ENCODE peak calls at places on chromosomes 3 and 15, in seven cellular contexts. One of them, this sample, is unnamed. For H3K4me1, the result is how much of the 10 kb centered on the place peaks cover.

GRCh38 chr15:88440021-88440420 is 27.2 kb downstream of the MRPL46 start:
- DNase-seq in HCT116: no peak
- DNase-seq in heart left ventricle: no peak
- DNase-seq in colonic mucosa: no peak
- DNase-seq in MM.1S: no peak
- DNase-seq in stomach: no peak
- DNase-seq in tibial nerve: no peak
- DNase-seq in this sample: no peak

GRCh38 chr15:55742927-55743614 is at the start of gene PRTG:
- DNase-seq in HCT116: no peak
- DNase-seq in heart left ventricle: peak
- DNase-seq in colonic mucosa: peak
- DNase-seq in MM.1S: no peak
- DNase-seq in stomach: peak
- DNase-seq in tibial nerve: peak
- DNase-seq in this sample: no peak

GRCh38 chr15:90619939-90620338 is 90.2 kb downstream of the CRTC3 start:
- DNase-seq in HCT116: no peak
- DNase-seq in heart left ventricle: no peak
- DNase-seq in colonic mucosa: no peak
- DNase-seq in MM.1S: no peak
- DNase-seq in stomach: no peak
- DNase-seq in tibial nerve: no peak
- DNase-seq in this sample: no peak

GRCh38 chr15:61186905-61187865 is 41.9 kb downstream of the RORA start:
- DNase-seq in HCT116: no peak
- DNase-seq in heart left ventricle: peak
- DNase-seq in colonic mucosa: no peak
- DNase-seq in MM.1S: no peak
- DNase-seq in stomach: no peak
- DNase-seq in tibial nerve: peak
- DNase-seq in this sample: no peak

GRCh38 chr15:39157902-39158301 is 423.0 kb upstream of the THBS1 start:
- DNase-seq in HCT116: no peak
- DNase-seq in heart left ventricle: no peak
- DNase-seq in colonic mucosa: no peak
- DNase-seq in MM.1S: no peak
- DNase-seq in stomach: no peak
- DNase-seq in tibial nerve: no peak
- DNase-seq in this sample: no peak

GRCh38 chr3:99960941-99961340 is 143.3 kb downstream of the CMSS1 start:
- DNase-seq in HCT116: no peak
- DNase-seq in heart left ventricle: no peak
- DNase-seq in colonic mucosa: no peak
- DNase-seq in MM.1S: no peak
- DNase-seq in stomach: no peak
- DNase-seq in tibial nerve: no peak
- DNase-seq in this sample: no peak

GRCh38 chr15:81642451-81642990 is 268.5 kb upstream of the TMC3 start:
- DNase-seq in HCT116: no peak
- DNase-seq in heart left ventricle: no peak
- DNase-seq in colonic mucosa: no peak
- DNase-seq in MM.1S: peak
- DNase-seq in stomach: no peak
- DNase-seq in tibial nerve: no peak
- DNase-seq in this sample: no peak

GRCh38 chr3:196969660-196970546 is 1.3 kb upstream of the PIGZ start:
- DNase-seq in HCT116: no peak
- DNase-seq in heart left ventricle: peak
- DNase-seq in colonic mucosa: peak
- DNase-seq in MM.1S: peak
- DNase-seq in stomach: peak
- DNase-seq in tibial nerve: no peak
- DNase-seq in this sample: peak

GRCh38 chr3:166114448-166114847 is 277.2 kb upstream of the BCHE start:
- DNase-seq in HCT116: no peak
- DNase-seq in heart left ventricle: no peak
- DNase-seq in colonic mucosa: no peak
- DNase-seq in MM.1S: no peak
- DNase-seq in stomach: no peak
- DNase-seq in tibial nerve: no peak
- DNase-seq in this sample: no peak

GRCh38 chr15:42063122-42063848 is 31.1 kb downstream of the PLA2G4D start:
- DNase-seq in HCT116: no peak
- DNase-seq in heart left ventricle: no peak
- DNase-seq in colonic mucosa: peak
- DNase-seq in MM.1S: no peak
- DNase-seq in stomach: no peak
- DNase-seq in tibial nerve: no peak
- DNase-seq in this sample: no peak

GRCh38 chr15:32877620-32878019 is 159.8 kb downstream of the GREM1 start:
- DNase-seq in HCT116: no peak
- DNase-seq in heart left ventricle: no peak
- DNase-seq in colonic mucosa: no peak
- DNase-seq in MM.1S: no peak
- DNase-seq in stomach: no peak
- DNase-seq in tibial nerve: no peak
- DNase-seq in this sample: no peak

GRCh38 chr3:182795383-182795782 is 2.1 kb downstream of the ATP11B start:
- DNase-seq in HCT116: no peak
- DNase-seq in heart left ventricle: no peak
- DNase-seq in colonic mucosa: peak
- DNase-seq in MM.1S: peak
- DNase-seq in stomach: no peak
- DNase-seq in tibial nerve: no peak
- DNase-seq in this sample: peak

GRCh38 chr3:126345231-126345630 is 12.0 kb downstream of the KLF15 start:
- DNase-seq in HCT116: no peak
- DNase-seq in heart left ventricle: no peak
- DNase-seq in colonic mucosa: no peak
- DNase-seq in MM.1S: no peak
- DNase-seq in stomach: no peak
- DNase-seq in tibial nerve: no peak
- DNase-seq in this sample: no peak

GRCh38 chr3:126344380-126345041 is 12.7 kb downstream of the KLF15 start:
- DNase-seq in HCT116: no peak
- DNase-seq in heart left ventricle: peak
- DNase-seq in colonic mucosa: peak
- DNase-seq in MM.1S: no peak
- DNase-seq in stomach: peak
- DNase-seq in tibial nerve: no peak
- DNase-seq in this sample: no peak

GRCh38 chr3:126342991-126343661 is 14.1 kb downstream of the KLF15 start:
- DNase-seq in HCT116: no peak
- DNase-seq in heart left ventricle: peak
- DNase-seq in colonic mucosa: peak
- DNase-seq in MM.1S: no peak
- DNase-seq in stomach: peak
- DNase-seq in tibial nerve: no peak
- DNase-seq in this sample: no peak

GRCh38 chr3:126342211-126342610 is 15.0 kb downstream of the KLF15 start:
- DNase-seq in HCT116: no peak
- DNase-seq in heart left ventricle: peak
- DNase-seq in colonic mucosa: no peak
- DNase-seq in MM.1S: no peak
- DNase-seq in stomach: no peak
- DNase-seq in tibial nerve: no peak
- DNase-seq in this sample: no peak

GRCh38 chr3:126343675-126344074 is 13.5 kb downstream of the KLF15 start:
- DNase-seq in HCT116: no peak
- DNase-seq in heart left ventricle: peak
- DNase-seq in colonic mucosa: no peak
- DNase-seq in MM.1S: no peak
- DNase-seq in stomach: no peak
- DNase-seq in tibial nerve: no peak
- DNase-seq in this sample: no peak
- H3K4me1 ChIP-seq in HCT116: under half
- H3K4me1 ChIP-seq in heart left ventricle: under half
- H3K4me1 ChIP-seq in colonic mucosa: under half
- H3K4me1 ChIP-seq in MM.1S: under half
- H3K4me1 ChIP-seq in stomach: under half
- H3K4me1 ChIP-seq in tibial nerve: under half
- H3K4me1 ChIP-seq in this sample: under half

DNA sequence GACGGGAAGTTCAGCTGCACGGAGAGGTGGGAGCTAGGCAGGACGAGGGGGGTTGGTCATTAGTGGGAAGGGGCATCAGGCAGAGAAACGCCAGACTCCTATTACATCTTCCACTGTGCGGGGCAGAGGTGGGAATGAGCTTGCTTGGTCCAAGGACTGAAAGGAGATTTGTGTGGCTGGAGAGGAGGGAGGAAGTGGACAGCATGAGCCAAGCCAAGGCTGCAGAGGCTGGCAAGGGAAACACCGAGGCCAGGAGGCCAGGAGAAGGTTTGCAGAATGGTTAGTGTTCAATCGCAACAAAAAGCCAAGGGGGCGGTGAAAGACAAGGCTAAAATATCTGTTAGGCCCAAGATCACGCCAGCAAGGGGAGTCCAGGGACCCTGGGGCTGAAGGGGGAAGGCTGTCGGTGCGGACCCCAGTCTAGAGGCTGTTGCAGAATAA is 75.9 kb downstream of the CPN2 start:
- DNase-seq in HCT116: no peak
- DNase-seq in heart left ventricle: no peak
- DNase-seq in colonic mucosa: no peak
- DNase-seq in MM.1S: no peak
- DNase-seq in stomach: no peak
- DNase-seq in tibial nerve: no peak
- DNase-seq in this sample: no peak
- H3K4me1 ChIP-seq in HCT116: half or more
- H3K4me1 ChIP-seq in heart left ventricle: half or more
- H3K4me1 ChIP-seq in colonic mucosa: under half
- H3K4me1 ChIP-seq in MM.1S: under half
- H3K4me1 ChIP-seq in stomach: half or more
- H3K4me1 ChIP-seq in tibial nerve: under half
- H3K4me1 ChIP-seq in this sample: under half

GRCh38 chr15:100765458-100766224 is 114.0 kb upstream of the ALDH1A3 start:
- DNase-seq in HCT116: no peak
- DNase-seq in heart left ventricle: no peak
- DNase-seq in colonic mucosa: no peak
- DNase-seq in MM.1S: no peak
- DNase-seq in stomach: no peak
- DNase-seq in tibial nerve: no peak
- DNase-seq in this sample: no peak
- H3K4me1 ChIP-seq in HCT116: under half
- H3K4me1 ChIP-seq in heart left ventricle: under half
- H3K4me1 ChIP-seq in colonic mucosa: under half
- H3K4me1 ChIP-seq in MM.1S: under half
- H3K4me1 ChIP-seq in stomach: under half
- H3K4me1 ChIP-seq in tibial nerve: under half
- H3K4me1 ChIP-seq in this sample: under half

GRCh38 chr3:147705626-147706025 is 296.5 kb downstream of the ZIC1 start:
- DNase-seq in HCT116: no peak
- DNase-seq in heart left ventricle: no peak
- DNase-seq in colonic mucosa: no peak
- DNase-seq in MM.1S: no peak
- DNase-seq in stomach: no peak
- DNase-seq in tibial nerve: no peak
- DNase-seq in this sample: no peak
- H3K4me1 ChIP-seq in HCT116: under half
- H3K4me1 ChIP-seq in heart left ventricle: under half
- H3K4me1 ChIP-seq in colonic mucosa: under half
- H3K4me1 ChIP-seq in MM.1S: under half
- H3K4me1 ChIP-seq in stomach: under half
- H3K4me1 ChIP-seq in tibial nerve: under half
- H3K4me1 ChIP-seq in this sample: under half

GRCh38 chr15:72481015-72481659 is 7.0 kb downstream of the ARIH1 start:
- DNase-seq in HCT116: no peak
- DNase-seq in heart left ventricle: no peak
- DNase-seq in colonic mucosa: no peak
- DNase-seq in MM.1S: no peak
- DNase-seq in stomach: no peak
- DNase-seq in tibial nerve: no peak
- DNase-seq in this sample: no peak

GRCh38 chr15:72487070-72487797 is 13.1 kb downstream of the ARIH1 start:
- DNase-seq in HCT116: no peak
- DNase-seq in heart left ventricle: no peak
- DNase-seq in colonic mucosa: no peak
- DNase-seq in MM.1S: no peak
- DNase-seq in stomach: no peak
- DNase-seq in tibial nerve: no peak
- DNase-seq in this sample: no peak

GRCh38 chr15:72483279-72483678 is 9.1 kb downstream of the ARIH1 start:
- DNase-seq in HCT116: no peak
- DNase-seq in heart left ventricle: no peak
- DNase-seq in colonic mucosa: no peak
- DNase-seq in MM.1S: no peak
- DNase-seq in stomach: no peak
- DNase-seq in tibial nerve: no peak
- DNase-seq in this sample: no peak

GRCh38 chr15:72486144-72486543 is 12.0 kb downstream of the ARIH1 start:
- DNase-seq in HCT116: no peak
- DNase-seq in heart left ventricle: no peak
- DNase-seq in colonic mucosa: no peak
- DNase-seq in MM.1S: no peak
- DNase-seq in stomach: no peak
- DNase-seq in tibial nerve: no peak
- DNase-seq in this sample: no peak

GRCh38 chr15:72482275-72482674 is 8.1 kb downstream of the ARIH1 start:
- DNase-seq in HCT116: no peak
- DNase-seq in heart left ventricle: no peak
- DNase-seq in colonic mucosa: no peak
- DNase-seq in MM.1S: no peak
- DNase-seq in stomach: no peak
- DNase-seq in tibial nerve: no peak
- DNase-seq in this sample: no peak
- H3K4me1 ChIP-seq in HCT116: under half
- H3K4me1 ChIP-seq in heart left ventricle: half or more
- H3K4me1 ChIP-seq in colonic mucosa: under half
- H3K4me1 ChIP-seq in MM.1S: under half
- H3K4me1 ChIP-seq in stomach: half or more
- H3K4me1 ChIP-seq in tibial nerve: under half
- H3K4me1 ChIP-seq in this sample: half or more

GRCh38 chr3:41223078-41223477 is 23.8 kb downstream of the CTNNB1 start:
- DNase-seq in HCT116: no peak
- DNase-seq in heart left ventricle: no peak
- DNase-seq in colonic mucosa: no peak
- DNase-seq in MM.1S: no peak
- DNase-seq in stomach: no peak
- DNase-seq in tibial nerve: no peak
- DNase-seq in this sample: no peak
- H3K4me1 ChIP-seq in HCT116: under half
- H3K4me1 ChIP-seq in heart left ventricle: half or more
- H3K4me1 ChIP-seq in colonic mucosa: under half
- H3K4me1 ChIP-seq in MM.1S: under half
- H3K4me1 ChIP-seq in stomach: half or more
- H3K4me1 ChIP-seq in tibial nerve: under half
- H3K4me1 ChIP-seq in this sample: under half

GRCh38 chr3:72095521-72095920 is 310.6 kb upstream of the PROK2 start:
- DNase-seq in HCT116: no peak
- DNase-seq in heart left ventricle: no peak
- DNase-seq in colonic mucosa: no peak
- DNase-seq in MM.1S: no peak
- DNase-seq in stomach: no peak
- DNase-seq in tibial nerve: no peak
- DNase-seq in this sample: no peak
- H3K4me1 ChIP-seq in HCT116: under half
- H3K4me1 ChIP-seq in heart left ventricle: under half
- H3K4me1 ChIP-seq in colonic mucosa: under half
- H3K4me1 ChIP-seq in MM.1S: under half
- H3K4me1 ChIP-seq in stomach: under half
- H3K4me1 ChIP-seq in tibial nerve: under half
- H3K4me1 ChIP-seq in this sample: under half

This sample was measured in CD8-positive, alpha-beta memory T cell.